ENCODE peak calls at places on chromosomes 16 and 17, in seven cellular contexts. F is HFF-Myc; T is A172; W is activated CD4-positive, CD25-positive, alpha-beta regulatory T cell; O is substantia nigra; C is T-cell; H is epithelial cell of esophagus. B is an unnamed sample.

GRCh38 chr17:17874478-17874877 is 37.7 kb upstream of the SREBF1 start:
- DNase-seq in F (peak), T (peak), W (no peak), O (no peak), C (no peak), H (peak), B (no peak)

GRCh38 chr17:7237266-7237760 is 1.9 kb downstream of the PHF23 start:
- DNase-seq in F (no peak), T (no peak), W (no peak), O (no peak), C (no peak), H (no peak), B (no peak)

GRCh38 chr16:12570046-12570618 is 233.6 kb downstream of the CPPED1 start:
- DNase-seq in F (no peak), T (no peak), W (no peak), O (no peak), C (no peak), H (no peak), B (no peak)

GRCh38 chr16:53695070-53695469 is 8.6 kb downstream of the RPGRIP1L start:
- DNase-seq in F (no peak), T (no peak), W (no peak), O (no peak), C (no peak), H (peak), B (no peak)

GRCh38 chr16:81417210-81417609 is 27.4 kb upstream of the CMIP start:
- DNase-seq in F (no peak), T (no peak), W (no peak), O (no peak), C (no peak), H (no peak), B (no peak)

GRCh38 chr16:65547799-65548446 is 426.1 kb upstream of the CDH11 start:
- DNase-seq in F (peak), T (peak), W (no peak), O (no peak), C (no peak), H (peak), B (no peak)

GRCh38 chr17:79830763-79831366 is 8.4 kb downstream of the CBX4 start:
- DNase-seq in F (no peak), T (no peak), W (no peak), O (no peak), C (no peak), H (no peak), B (no peak)

GRCh38 chr16:68698091-68698490 is 39.0 kb upstream of the CDH1 start:
- DNase-seq in F (no peak), T (no peak), W (no peak), O (no peak), C (no peak), H (no peak), B (no peak)

GRCh38 chr17:77315551-77316190 is 174.9 kb downstream of the SEC14L1 start:
- DNase-seq in F (no peak), T (peak), W (no peak), O (no peak), C (no peak), H (no peak), B (no peak)

GRCh38 chr17:31296156-31296555 is 883 bp downstream of the OMG start:
- DNase-seq in F (no peak), T (no peak), W (no peak), O (no peak), C (no peak), H (no peak), B (no peak)

GRCh38 chr17:75077490-75078096 is 10.2 kb upstream of the SLC16A5 start:
- DNase-seq in F (no peak), T (no peak), W (peak), O (peak), C (peak), H (peak), B (peak)

GRCh38 chr17:62193297-62193696 is 128.2 kb upstream of the MED13 start:
- DNase-seq in F (no peak), T (no peak), W (no peak), O (no peak), C (no peak), H (no peak), B (no peak)

GRCh38 chr16:1770328-1771071 is 843 bp downstream of the NME3 start:
- DNase-seq in F (no peak), T (no peak), W (no peak), O (peak), C (peak), H (peak), B (peak)

GRCh38 chr16:19419691-19420060 is 2.0 kb downstream of the TMC5 start:
- DNase-seq in F (no peak), T (peak), W (no peak), O (no peak), C (no peak), H (peak), B (no peak)

GRCh38 chr17:82655038-82655479 is 6.8 kb upstream of the WDR45B start:
- DNase-seq in F (no peak), T (no peak), W (no peak), O (no peak), C (no peak), H (peak), B (no peak)

GRCh38 chr17:57671546-57672204 is 73.4 kb downstream of the CCDC182 start:
- DNase-seq in F (no peak), T (peak), W (peak), O (peak), C (peak), H (peak), B (peak)

GRCh38 chr17:17509601-17510425 is 13.6 kb upstream of the RASD1 start:
- DNase-seq in F (no peak), T (no peak), W (no peak), O (no peak), C (no peak), H (no peak), B (no peak)

GRCh38 chr17:20703781-20704180 is 124.3 kb downstream of the CDRT15L2 start:
- DNase-seq in F (no peak), T (no peak), W (no peak), O (no peak), C (no peak), H (no peak), B (no peak)

GRCh38 chr16:50653056-50653455 is 28.1 kb downstream of the SNX20 start:
- DNase-seq in F (no peak), T (no peak), W (no peak), O (no peak), C (no peak), H (no peak), B (no peak)

GRCh38 chr17:40901981-40902862 is 17.2 kb upstream of the KRT20 start:
- DNase-seq in F (no peak), T (peak), W (no peak), O (no peak), C (no peak), H (peak), B (no peak)

GRCh38 chr16:1960665-1961630 is 1.6 kb downstream of the NDUFB10 start:
- DNase-seq in F (peak), T (no peak), W (no peak), O (no peak), C (no peak), H (peak), B (no peak)

GRCh38 chr16:527015-527903 is at the start of gene CAPN15:
- DNase-seq in F (peak), T (peak), W (peak), O (peak), C (peak), H (peak), B (peak)

GRCh38 chr17:79036609-79037008 is 12.6 kb downstream of the C1QTNF1 start:
- DNase-seq in F (peak), T (peak), W (no peak), O (no peak), C (no peak), H (peak), B (no peak)

GRCh38 chr17:39761861-39762496 is 24.2 kb downstream of the GRB7 start:
- DNase-seq in F (no peak), T (no peak), W (no peak), O (no peak), C (no peak), H (no peak), B (no peak)

GRCh38 chr16:22297871-22298733 is 893 bp downstream of the POLR3E start:
- DNase-seq in F (peak), T (peak), W (peak), O (no peak), C (peak), H (peak), B (peak)

GRCh38 chr17:978110-979093 is 1.2 kb downstream of the NXN start:
- DNase-seq in F (no peak), T (no peak), W (no peak), O (no peak), C (peak), H (peak), B (peak)

GRCh38 chr16:81715358-81716196 is 63.5 kb upstream of the PLCG2 start:
- DNase-seq in F (no peak), T (no peak), W (no peak), O (no peak), C (peak), H (no peak), B (peak)

GRCh38 chr17:61492759-61493526 is 40.7 kb downstream of the TBX4 start:
- DNase-seq in F (no peak), T (peak), W (no peak), O (no peak), C (no peak), H (no peak), B (no peak)

GRCh38 chr16:53817117-53817516 is 113.2 kb downstream of the FTO start:
- DNase-seq in F (peak), T (peak), W (no peak), O (no peak), C (no peak), H (peak), B (no peak)

GRCh38 chr17:48726182-48726915 is 2.2 kb downstream of the HOXB13 start:
- DNase-seq in F (no peak), T (no peak), W (no peak), O (no peak), C (no peak), H (no peak), B (no peak)

GRCh38 chr17:39082482-39082881 is 69.0 kb downstream of the PLXDC1 start:
- DNase-seq in F (no peak), T (peak), W (no peak), O (no peak), C (no peak), H (no peak), B (no peak)

GRCh38 chr16:48901712-48902374 is 291.9 kb upstream of the N4BP1 start:
- DNase-seq in F (no peak), T (no peak), W (no peak), O (no peak), C (no peak), H (no peak), B (no peak)

GRCh38 chr17:7703584-7704574 is 1.1 kb upstream of the EFNB3 start:
- DNase-seq in F (peak), T (peak), W (no peak), O (no peak), C (no peak), H (peak), B (no peak)

GRCh38 chr17:4908301-4908700 is 5.4 kb upstream of the CHRNE start:
- DNase-seq in F (no peak), T (no peak), W (no peak), O (no peak), C (no peak), H (peak), B (peak)

B was measured in CD8-positive, alpha-beta memory T cell.